ENCODE peak calls at places on chromosome 12, in six cellular contexts. X is stomach, H is K562, Z is prostate gland, R is lower leg skin, L is body of pancreas. E is an unnamed sample.

GRCh38 chr12:388547-389137 is 478 bp downstream of the KDM5A start:
- DNase-seq in Z (no peak), X (no peak), R (no peak), H (no peak), L (peak), E (no peak)

GRCh38 chr12:2844786-2845185 is 10.0 kb upstream of the NRIP2 start:
- DNase-seq in Z (no peak), L (no peak), R (no peak), H (no peak), X (no peak), E (no peak)

GRCh38 chr12:52433501-52434095 is 573 bp downstream of the KRT75 start:
- DNase-seq in H (no peak), L (no peak), X (no peak), R (no peak), Z (no peak), E (no peak)

GRCh38 chr12:116693259-116694227 is 44.3 kb downstream of the SPRING1 start:
- DNase-seq in X (peak), L (peak), Z (no peak), H (no peak), R (no peak), E (no peak)

GRCh38 chr12:93243689-93244513 is 133.8 kb upstream of the NUDT4 start:
- DNase-seq in L (peak), Z (peak), X (no peak), R (peak), H (peak), E (no peak)

GRCh38 chr12:4133636-4134433 is 139.7 kb upstream of the CCND2 start:
- DNase-seq in Z (no peak), R (no peak), L (no peak), H (no peak), X (no peak), E (no peak)

GRCh38 chr12:114319422-114319821 is 86.5 kb downstream of the TBX5 start:
- DNase-seq in X (no peak), R (no peak), L (peak), Z (no peak), H (no peak), E (no peak)

GRCh38 chr12:26833692-26834168 is 736 bp upstream of the ITPR2 start:
- DNase-seq in H (peak), R (peak), L (peak), Z (peak), X (peak), E (no peak)

GRCh38 chr12:111692575-111693210 is 6.8 kb downstream of the ACAD10 start:
- DNase-seq in Z (no peak), H (peak), X (no peak), R (no peak), L (no peak), E (no peak)

GRCh38 chr12:37720846-37721245 is 595.7 kb upstream of the ALG10B start:
- DNase-seq in Z (no peak), X (no peak), R (no peak), H (no peak), L (no peak), E (no peak)

GRCh38 chr12:6540181-6540877 is 6.0 kb downstream of the GAPDH start:
- DNase-seq in H (peak), R (peak), L (peak), Z (peak), X (peak), E (peak)

GRCh38 chr12:48001426-48002178 is 2.7 kb downstream of the COL2A1 start:
- DNase-seq in L (peak), X (peak), H (no peak), Z (no peak), R (no peak), E (peak)

GRCh38 chr12:121536929-121537813 is 43.7 kb downstream of the KDM2B start:
- DNase-seq in X (peak), Z (peak), H (peak), L (peak), R (peak), E (peak)

GRCh38 chr12:630656-631632 is 32.3 kb downstream of the NINJ2 start:
- DNase-seq in Z (no peak), R (no peak), H (no peak), L (peak), X (peak), E (no peak)

GRCh38 chr12:46934374-46935111 is 108.7 kb upstream of the SLC38A4 start:
- DNase-seq in X (no peak), H (no peak), L (no peak), R (no peak), Z (no peak), E (no peak)

GRCh38 chr12:12032771-12033588 is 37.8 kb upstream of the BCL2L14 start:
- DNase-seq in Z (peak), R (peak), H (peak), L (peak), X (peak), E (peak)
- TF ChIP-seq POLR2A in Z (peak), R (no peak), H (no peak), L (no peak), X (no peak), E (no peak)

DNA sequence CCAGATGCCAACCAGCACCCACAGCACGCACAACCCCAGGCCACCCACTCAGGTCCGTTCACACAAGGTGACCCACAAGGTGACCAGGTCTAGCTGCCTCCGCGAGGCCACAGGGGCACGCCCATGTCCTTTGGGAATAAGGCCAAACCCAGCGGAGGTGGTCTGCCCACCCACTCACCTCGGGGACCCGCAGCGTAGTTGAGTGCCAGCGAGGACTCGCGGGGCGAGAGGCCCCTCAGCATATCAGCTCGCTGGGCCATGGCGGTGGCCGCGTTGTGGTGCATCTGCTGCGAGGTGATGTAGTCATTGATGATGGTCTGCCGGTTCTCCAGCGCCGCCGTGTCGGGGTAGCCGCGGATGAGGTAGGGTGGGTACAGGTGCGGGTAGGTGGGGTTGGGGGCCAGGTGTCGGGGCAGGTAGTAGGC is 46.8 kb downstream of the RFLNA start:
- DNase-seq in Z (no peak), L (no peak), H (no peak), X (no peak), R (no peak), E (no peak)
- TF ChIP-seq POLR2A in Z (no peak), L (no peak), H (no peak), X (no peak), R (no peak), E (no peak)

DNA sequence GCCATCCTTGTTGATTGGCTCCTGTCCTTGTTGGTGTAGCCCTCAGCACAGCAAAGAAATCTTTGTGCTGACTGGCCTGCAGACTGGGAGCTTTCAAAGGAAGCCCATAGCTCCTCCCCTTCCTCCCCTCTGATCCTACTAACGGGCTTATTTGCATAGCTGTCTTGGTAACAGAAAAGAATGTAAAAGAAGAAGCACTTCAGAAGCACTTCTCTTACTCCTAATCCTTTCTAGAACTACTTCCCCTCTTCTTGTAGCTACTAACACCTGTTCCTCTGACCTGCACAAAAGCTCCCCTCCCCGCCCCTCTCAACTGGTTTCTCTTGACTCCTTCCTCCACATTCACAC is 14.3 kb upstream of the RIC8B start:
- DNase-seq in X (no peak), R (no peak), Z (no peak), L (no peak), H (no peak), E (no peak)
- TF ChIP-seq POLR2A in X (no peak), R (no peak), Z (no peak), L (no peak), H (no peak), E (no peak)

GRCh38 chr12:123363385-123363742 is 1.3 kb downstream of the SBNO1 start:
- DNase-seq in H (no peak), Z (no peak), R (no peak), X (no peak), L (no peak), E (no peak)

GRCh38 chr12:123363743-123364531 is 710 bp downstream of the SBNO1 start:
- DNase-seq in Z (no peak), R (no peak), L (peak), H (peak), X (peak), E (peak)

GRCh38 chr12:123367511-123367910 is 2.9 kb upstream of the SBNO1 start:
- DNase-seq in R (no peak), H (no peak), X (no peak), Z (no peak), L (no peak), E (no peak)

GRCh38 chr12:123364532-123365140 is at the start of gene SBNO1:
- DNase-seq in Z (peak), L (peak), R (peak), X (peak), H (peak), E (peak)

DNA sequence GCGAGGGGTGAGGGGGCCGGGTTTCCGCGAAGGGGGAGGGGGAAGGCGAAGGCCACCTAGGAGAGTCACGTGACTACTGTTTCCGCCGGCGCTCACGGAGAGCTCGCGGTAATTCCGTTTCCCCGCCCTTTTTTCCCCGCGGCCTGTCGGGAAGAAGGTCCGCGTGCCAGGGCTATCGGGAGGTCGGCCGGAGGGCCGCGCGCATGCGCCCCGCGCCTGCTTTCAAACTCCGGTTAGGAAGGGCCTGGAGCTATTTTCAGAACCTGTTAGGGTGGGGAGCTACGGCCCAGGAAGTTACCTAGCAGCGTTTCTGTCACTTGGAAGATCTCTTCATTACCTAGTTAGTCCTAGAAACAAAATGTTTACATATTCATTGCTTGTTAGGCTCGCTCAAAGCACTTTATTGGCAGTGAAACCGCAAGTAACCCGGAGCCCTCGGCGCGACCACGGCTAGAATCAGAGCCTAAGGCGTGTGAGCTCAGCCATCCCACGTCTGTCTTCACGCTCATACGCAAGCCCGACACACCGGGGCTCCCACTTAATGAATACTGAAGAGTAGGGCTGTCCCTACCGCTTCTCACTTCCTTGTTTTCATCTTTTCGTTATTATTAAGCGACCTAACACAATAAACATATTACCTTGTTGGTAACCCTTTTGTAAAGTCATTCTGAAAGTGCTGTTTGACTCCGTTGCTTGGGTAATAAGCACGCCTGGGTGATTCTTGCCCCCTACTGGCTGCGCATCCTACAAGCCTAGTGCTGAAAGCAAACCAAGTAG is 682 bp upstream of the SBNO1 start:
- DNase-seq in L (peak), X (peak), R (peak), Z (peak), H (peak), E (peak)
- TF ChIP-seq POLR2A in L (peak), X (no peak), R (no peak), Z (peak), H (peak), E (peak)

DNA sequence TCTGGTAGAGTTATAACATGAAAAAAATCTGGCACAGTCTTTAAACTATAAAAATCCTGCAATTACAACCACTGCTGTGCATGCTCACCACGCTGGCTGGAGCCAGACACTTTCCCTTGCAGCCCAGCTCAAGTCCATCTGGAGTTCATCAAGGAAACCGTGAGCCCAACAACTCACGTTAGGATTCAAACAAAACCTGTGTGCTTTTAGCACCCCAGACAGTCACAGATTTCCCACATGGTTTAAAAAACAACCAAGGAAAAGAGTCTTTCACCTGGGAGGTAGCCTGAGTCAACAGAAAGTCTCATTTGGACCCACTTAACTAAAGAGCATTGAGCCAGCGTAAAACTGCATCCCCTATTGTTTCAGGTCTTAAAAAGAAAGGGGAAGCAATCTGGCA is 4.7 kb downstream of the LRIG3 start:
- DNase-seq in X (peak), H (no peak), L (peak), R (no peak), Z (peak), E (no peak)
- TF ChIP-seq POLR2A in X (no peak), H (no peak), L (peak), R (no peak), Z (no peak), E (no peak)

E was measured in H54.